ENCODE peak calls at places on chromosomes 6 and 20, in four cellular contexts. L is HTR-8/SVneo, K is glomerular endothelial cell, H is NCI-H345. M is an unnamed sample.

GRCh38 chr6:138357928-138358327 is 19.8 kb upstream of the SMIM28 start:
- DNase-seq in L (no peak), K (no peak), H (no peak), M (no peak)

GRCh38 chr6:26309731-26310142 is 55.3 kb upstream of the BTN3A2 start:
- DNase-seq in L (no peak), K (no peak), H (no peak), M (no peak)

GRCh38 chr6:21636876-21637275 is 43.3 kb downstream of the SOX4 start:
- DNase-seq in L (no peak), K (no peak), H (no peak), M (no peak)

GRCh38 chr20:54167909-54168872 is 5.6 kb downstream of the CYP24A1 start:
- DNase-seq in L (peak; percentile 62), K (no peak), H (peak; percentile 7), M (no peak)

GRCh38 chr20:8545212-8545611 is 413.1 kb downstream of the PLCB1 start:
- DNase-seq in L (no peak), K (no peak), H (no peak), M (no peak)

GRCh38 chr6:156857573-156857972 is 80.4 kb downstream of the ARID1B start:
- DNase-seq in L (no peak), K (no peak), H (no peak), M (no peak)

GRCh38 chr6:134663800-134664535 is 285.9 kb downstream of the ALDH8A1 start:
- DNase-seq in L (no peak), K (no peak), H (no peak), M (no peak)

GRCh38 chr6:39347906-39348585 is 25.5 kb upstream of the KCNK16 start:
- DNase-seq in L (peak; percentile 83), K (no peak), H (peak; percentile 63), M (peak; percentile 64)

GRCh38 chr20:18057994-18058349 is 256 bp upstream of the OVOL2 start:
- DNase-seq in L (no peak), K (no peak), H (peak; percentile 78), M (no peak)

GRCh38 chr6:317452-318144 is 25.3 kb downstream of the DUSP22 start:
- DNase-seq in L (no peak), K (no peak), H (no peak), M (no peak)

GRCh38 chr6:145705561-145705960 is 29.8 kb downstream of the EPM2A start:
- DNase-seq in L (no peak), K (peak; percentile 57), H (no peak), M (no peak)

GRCh38 chr20:53706008-53706481 is 112.4 kb upstream of the ZNF217 start:
- DNase-seq in L (no peak), K (no peak), H (no peak), M (no peak)

GRCh38 chr6:25061289-25061945 is 125.7 kb upstream of the RIPOR2 start:
- DNase-seq in L (no peak), K (no peak), H (no peak), M (no peak)

M was measured in H4.